ENCODE peak calls at places on chromosomes 4 and X, in nine cellular contexts. J is suprapubic skin; Y is MM.1S; I is bronchial epithelial cell; M is GM23248; R is CD8-positive, alpha-beta memory T cell; B is astrocyte of the spinal cord; G is small intestine; S is H7. Z is an unnamed sample.

GRCh38 chrX:78092296-78092695 is 11.8 kb upstream of the PGK1 start:
- DNase-seq in G (no peak), R (peak), J (no peak), S (peak), Y (peak), I (peak), M (peak), B (peak), Z (peak)

GRCh38 chrX:149022485-149022884 is 482.6 kb downstream of the IDS start:
- DNase-seq in S (no peak), G (no peak), I (no peak), R (no peak), M (no peak), J (no peak), B (no peak), Y (no peak), Z (no peak)

GRCh38 chr4:124334119-124334518 is 378.4 kb downstream of the ANKRD50 start:
- DNase-seq in J (no peak), Y (peak), M (peak), I (peak), G (peak), R (no peak), S (peak), B (peak), Z (peak)

GRCh38 chrX:37955273-37955672 is 51.1 kb upstream of the SYTL5 start:
- DNase-seq in B (no peak), R (no peak), J (no peak), I (peak), Y (no peak), G (no peak), M (no peak), S (no peak), Z (no peak)

GRCh38 chr4:1137063-1137771 is 23.9 kb upstream of the RNF212 start:
- DNase-seq in M (no peak), G (peak), Y (peak), R (peak), I (no peak), S (no peak), J (no peak), B (no peak), Z (no peak)

GRCh38 chr4:4288098-4288497 is 1.9 kb downstream of the LYAR start:
- DNase-seq in B (no peak), J (no peak), R (no peak), Y (no peak), G (no peak), S (no peak), M (no peak), I (no peak), Z (no peak)

GRCh38 chr4:182653596-182653995 is 263.6 kb downstream of the DCTD start:
- DNase-seq in M (no peak), B (peak), I (no peak), J (no peak), G (no peak), S (no peak), R (no peak), Y (no peak), Z (no peak)

GRCh38 chrX:56994375-56995270 is 718 bp downstream of the SPIN3 start:
- DNase-seq in J (no peak), M (peak), Y (no peak), I (no peak), R (no peak), B (peak), S (peak), G (no peak), Z (peak)

GRCh38 chr4:55356991-55357461 is 11.0 kb downstream of the SRD5A3 start:
- DNase-seq in S (no peak), G (no peak), Y (no peak), I (peak), R (no peak), B (peak), J (no peak), M (peak), Z (peak)

GRCh38 chrX:46710425-46710824 is 48.5 kb downstream of the SLC9A7 start:
- DNase-seq in Y (no peak), B (peak), R (no peak), S (no peak), J (no peak), M (peak), I (peak), G (no peak), Z (peak)

GRCh38 chrX:48972214-48973164 is 845 bp upstream of the KCND1 start:
- DNase-seq in I (peak), S (peak), R (no peak), J (no peak), Y (peak), G (peak), M (peak), B (peak), Z (peak)

GRCh38 chrX:9338986-9339385 is 125.9 kb upstream of the TBL1X start:
- DNase-seq in B (no peak), M (no peak), G (no peak), I (no peak), R (no peak), J (no peak), S (no peak), Y (no peak), Z (no peak)

GRCh38 chr4:186543206-186543605 is 12.2 kb downstream of the MTNR1A start:
- DNase-seq in R (no peak), J (no peak), S (no peak), G (no peak), Y (no peak), I (no peak), B (no peak), M (no peak), Z (no peak)

GRCh38 chr4:38230121-38230728 is 270.0 kb downstream of the PTTG2 start:
- DNase-seq in J (no peak), S (no peak), G (peak), B (no peak), R (no peak), I (peak), Y (no peak), M (no peak), Z (no peak)

GRCh38 chrX:13764765-13765164 is 30.2 kb downstream of the OFD1 start:
- DNase-seq in B (peak), Y (no peak), M (no peak), S (peak), R (no peak), J (no peak), G (peak), I (no peak), Z (no peak)

GRCh38 chrX:73400136-73400748 is 46.6 kb upstream of the CDX4 start:
- DNase-seq in J (no peak), G (no peak), S (peak), M (no peak), I (no peak), B (no peak), R (no peak), Y (no peak), Z (no peak)

GRCh38 chrX:73447311-73447794 is 500 bp downstream of the CDX4 start:
- DNase-seq in G (no peak), Y (no peak), I (no peak), J (no peak), M (no peak), B (no peak), S (peak), R (no peak), Z (no peak)

GRCh38 chr4:76867377-76867776 is 30.6 kb downstream of the SOWAHB start:
- DNase-seq in R (no peak), I (no peak), J (no peak), M (no peak), S (no peak), B (no peak), G (no peak), Y (no peak), Z (no peak)

GRCh38 chr4:159106636-159107035 is 3.8 kb downstream of the RAPGEF2 start:
- DNase-seq in Y (no peak), S (no peak), B (peak), R (no peak), J (no peak), I (no peak), G (no peak), M (no peak), Z (no peak)

GRCh38 chr4:159103406-159104131 is 690 bp downstream of the RAPGEF2 start:
- DNase-seq in M (peak), G (peak), B (peak), R (peak), J (peak), Y (peak), I (no peak), S (peak), Z (peak)

GRCh38 chr4:159107203-159107921 is 4.5 kb downstream of the RAPGEF2 start:
- DNase-seq in I (peak), S (no peak), R (no peak), B (peak), Y (no peak), J (no peak), G (no peak), M (peak), Z (peak)

GRCh38 chr4:159105063-159105414 is 2.2 kb downstream of the RAPGEF2 start:
- DNase-seq in B (peak), I (peak), R (no peak), J (no peak), S (no peak), G (no peak), Y (no peak), M (peak), Z (peak)

DNA sequence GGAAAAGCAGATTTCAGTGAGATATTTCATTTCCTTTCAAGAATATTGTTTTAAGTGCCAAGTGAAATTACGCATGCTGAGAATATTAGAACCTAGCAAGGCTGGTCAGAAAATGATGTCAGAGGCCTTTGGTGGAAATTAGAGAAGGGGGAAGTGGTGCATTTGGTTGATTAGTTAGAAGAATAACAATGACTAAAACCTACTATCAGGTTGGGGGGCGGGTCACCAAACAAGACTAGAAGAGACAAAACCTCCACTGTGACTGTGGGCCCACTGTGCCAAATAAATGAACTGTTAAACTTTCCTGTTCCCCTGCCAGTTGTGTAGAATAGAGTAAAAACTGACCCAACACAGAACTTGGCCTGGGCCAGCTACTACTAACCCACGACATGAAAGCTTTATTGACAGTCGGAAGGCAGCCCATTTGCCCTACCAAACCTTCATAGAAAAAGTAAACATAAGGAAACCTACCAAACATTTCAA is 2.9 kb downstream of the RAPGEF2 start:
- DNase-seq in J (no peak), Y (no peak), I (peak), S (no peak), M (peak), R (no peak), G (no peak), B (peak), Z (peak)
- H3K4me3 ChIP-seq in J (peak), Y (no peak), I (peak), S (no peak), M (peak), R (no peak), G (peak), B (peak), Z (peak)

DNA sequence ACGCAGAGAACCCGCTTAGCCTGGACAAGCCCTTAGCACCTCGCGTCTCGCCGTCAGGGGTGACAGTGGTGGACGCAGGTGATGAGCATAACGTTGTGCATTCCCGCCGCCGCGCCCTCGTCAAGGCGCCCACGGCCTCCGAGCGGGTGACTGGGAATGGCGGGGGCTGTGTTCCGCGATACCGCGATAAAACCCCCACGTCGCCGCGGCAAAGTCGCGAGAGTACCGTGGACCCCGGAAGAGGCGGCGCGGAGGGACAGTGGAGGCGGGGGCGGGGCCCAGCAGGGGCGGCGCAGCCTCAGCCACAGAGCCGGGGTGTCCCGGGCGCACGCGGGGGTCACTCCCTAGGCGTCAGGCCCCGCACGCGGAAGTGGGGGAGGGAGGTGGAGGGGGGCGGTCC is 53.8 kb downstream of the ZFYVE28 start:
- DNase-seq in R (peak), G (peak), B (peak), M (peak), S (no peak), I (peak), J (peak), Y (no peak), Z (peak)
- H3K4me3 ChIP-seq in R (peak), G (no peak), B (peak), M (peak), S (no peak), I (peak), J (peak), Y (no peak), Z (peak)

GRCh38 chr4:112509243-112510190 is 6.5 kb downstream of the NEUROG2 start:
- DNase-seq in J (no peak), S (peak), G (no peak), R (no peak), I (peak), Y (no peak), B (no peak), M (peak), Z (peak)
- H3K4me3 ChIP-seq in J (peak), S (no peak), G (no peak), R (no peak), I (no peak), Y (peak), B (no peak), M (peak), Z (peak)

GRCh38 chr4:41550308-41550707 is 12.4 kb downstream of the LIMCH1 start:
- DNase-seq in S (no peak), M (no peak), B (no peak), G (no peak), Y (no peak), I (no peak), J (no peak), R (no peak), Z (peak)

GRCh38 chr4:41545238-41545637 is 7.3 kb downstream of the LIMCH1 start:
- DNase-seq in Y (no peak), M (no peak), G (no peak), J (no peak), R (no peak), B (no peak), I (no peak), S (no peak), Z (no peak)

GRCh38 chr4:41546638-41547037 is 8.7 kb downstream of the LIMCH1 start:
- DNase-seq in M (no peak), S (no peak), I (no peak), Y (no peak), J (no peak), G (no peak), R (no peak), B (no peak), Z (no peak)

GRCh38 chr4:41549469-41549868 is 11.5 kb downstream of the LIMCH1 start:
- DNase-seq in Y (no peak), B (no peak), R (no peak), S (no peak), J (no peak), G (no peak), M (no peak), I (no peak), Z (no peak)

DNA sequence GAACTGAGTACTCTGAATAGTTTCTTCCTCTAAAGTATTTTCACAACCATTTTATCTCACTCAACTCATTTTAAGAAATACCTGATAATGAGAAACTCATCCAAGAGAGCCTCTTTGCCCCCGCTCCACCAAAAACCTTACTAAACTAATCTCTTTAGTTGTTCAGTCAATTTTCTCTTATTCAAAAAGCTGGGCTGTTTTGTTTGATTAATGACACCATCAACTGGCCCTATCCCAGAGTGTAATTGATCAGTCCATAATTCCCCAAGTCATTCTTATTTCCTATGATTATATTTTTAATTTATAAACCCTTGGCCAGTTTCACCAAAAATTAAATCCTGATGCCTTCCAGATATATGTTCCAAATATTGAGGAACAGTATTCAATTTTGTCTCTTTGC is 10.3 kb downstream of the LIMCH1 start:
- DNase-seq in I (no peak), J (no peak), R (no peak), M (no peak), S (no peak), Y (no peak), G (no peak), B (no peak), Z (no peak)
- H3K4me3 ChIP-seq in I (no peak), J (no peak), R (no peak), M (no peak), S (no peak), Y (no peak), G (no peak), B (no peak), Z (no peak)

GRCh38 chr4:173522160-173522873 is 7.7 kb downstream of the HAND2 start:
- DNase-seq in Y (no peak), G (peak), J (peak), R (no peak), M (peak), I (no peak), S (peak), B (peak), Z (peak)

GRCh38 chr4:173519130-173520101 is 10.6 kb downstream of the HAND2 start:
- DNase-seq in B (no peak), M (peak), Y (no peak), G (no peak), J (no peak), S (peak), I (no peak), R (no peak), Z (peak)

GRCh38 chr4:173520921-173521473 is 9.0 kb downstream of the HAND2 start:
- DNase-seq in B (no peak), Y (no peak), R (no peak), I (no peak), G (no peak), M (peak), J (no peak), S (peak), Z (no peak)

GRCh38 chr4:173522874-173523395 is 7.1 kb downstream of the HAND2 start:
- DNase-seq in I (no peak), J (no peak), B (no peak), R (no peak), S (no peak), Y (no peak), G (no peak), M (peak), Z (no peak)

DNA sequence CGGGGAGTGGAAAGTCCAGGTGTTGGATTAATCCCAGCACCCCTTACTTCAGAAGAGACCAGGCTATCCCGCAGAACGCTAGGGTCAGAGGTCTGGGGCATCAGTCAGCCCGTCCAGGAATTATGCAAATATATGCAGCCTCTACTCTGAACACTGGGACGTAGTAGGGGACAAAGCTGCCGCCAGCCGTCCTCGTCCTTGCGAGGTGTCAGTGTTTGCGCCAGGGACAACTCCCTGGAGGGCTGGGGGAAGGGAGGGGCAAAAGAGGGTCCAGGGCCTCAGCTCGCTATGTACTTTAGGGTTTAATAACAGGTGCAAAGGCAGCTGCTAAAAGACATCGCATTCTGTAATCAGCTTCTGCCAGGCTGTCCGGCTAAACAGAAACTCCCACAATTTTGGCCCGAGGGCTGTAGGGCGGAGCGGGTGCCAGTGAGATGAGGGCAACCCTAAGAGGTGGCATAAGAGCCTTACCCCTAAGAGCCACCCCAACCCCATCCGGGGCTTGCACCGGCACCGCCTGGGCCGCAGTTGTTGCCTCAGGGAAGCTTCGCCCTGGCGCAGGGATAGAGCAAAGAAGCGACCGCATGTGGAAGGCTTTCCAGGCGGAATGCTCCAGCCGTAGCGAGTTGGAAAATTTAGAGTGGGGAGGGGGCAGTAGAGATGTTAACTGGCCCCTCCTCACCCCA is 8.4 kb downstream of the HAND2 start:
- DNase-seq in J (no peak), R (no peak), Y (no peak), S (peak), M (no peak), G (no peak), B (no peak), I (no peak), Z (no peak)
- H3K4me3 ChIP-seq in J (peak), R (no peak), Y (no peak), S (no peak), M (peak), G (no peak), B (peak), I (no peak), Z (peak)

GRCh38 chrX:39361736-39362135 is 560.5 kb downstream of the MID1IP1 start:
- DNase-seq in S (no peak), I (no peak), J (no peak), M (peak), G (no peak), R (no peak), B (no peak), Y (no peak), Z (no peak)

GRCh38 chrX:39356119-39356807 is 555.0 kb downstream of the MID1IP1 start:
- DNase-seq in G (no peak), I (no peak), S (no peak), M (no peak), B (no peak), J (no peak), R (no peak), Y (no peak), Z (no peak)
- H3K4me3 ChIP-seq in G (no peak), I (no peak), S (no peak), M (no peak), B (no peak), J (no peak), R (no peak), Y (no peak), Z (no peak)

GRCh38 chrX:71195959-71196727 is 26.9 kb upstream of the GJB1 start:
- DNase-seq in M (no peak), I (no peak), G (peak), J (no peak), Y (no peak), R (peak), B (no peak), S (peak), Z (no peak)
- H3K4me3 ChIP-seq in M (no peak), I (no peak), G (no peak), J (no peak), Y (no peak), R (peak), B (no peak), S (no peak), Z (no peak)

GRCh38 chr4:155678011-155678410 is 11.4 kb downstream of the GUCY1A1 start:
- DNase-seq in M (no peak), I (no peak), S (no peak), Y (no peak), J (no peak), B (no peak), G (no peak), R (no peak), Z (no peak)
- H3K4me3 ChIP-seq in M (no peak), I (no peak), S (no peak), Y (no peak), J (no peak), B (no peak), G (no peak), R (no peak), Z (no peak)

GRCh38 chrX:75156537-75156945 is 458 bp upstream of the ABCB7 start:
- DNase-seq in B (no peak), I (no peak), J (no peak), Y (no peak), M (peak), G (peak), S (no peak), R (no peak), Z (peak)
- H3K4me3 ChIP-seq in B (peak), I (peak), J (peak), Y (peak), M (peak), G (peak), S (peak), R (peak), Z (peak)

GRCh38 chr4:54217642-54218486 is 11.2 kb upstream of the PDGFRA start:
- DNase-seq in I (peak), G (peak), B (peak), R (peak), J (peak), Y (peak), S (peak), M (peak), Z (peak)
- H3K4me3 ChIP-seq in I (peak), G (no peak), B (peak), R (no peak), J (peak), Y (peak), S (peak), M (peak), Z (peak)

Z was measured in AG10803.